ENCODE peak calls at places on chromosomes 11 and 22, in four cellular contexts. R is K562, U is H1, O is HepG2. V is an unnamed sample.

GRCh38 chr22:43570531-43571144 is 158.8 kb downstream of the MPPED1 start:
- DNase-seq in U (no peak), O (no peak), R (no peak), V (no peak)

GRCh38 chr22:25404923-25405853 is 159.3 kb upstream of the GRK3 start:
- DNase-seq in U (no peak), O (peak), R (peak), V (no peak)

GRCh38 chr11:87368876-87369480 is 331.2 kb downstream of the TMEM135 start:
- DNase-seq in U (peak), R (no peak), O (no peak), V (no peak)

GRCh38 chr22:20421507-20421874 is 16.1 kb downstream of the SCARF2 start:
- DNase-seq in O (no peak), R (no peak), U (no peak), V (no peak)

GRCh38 chr11:65303542-65303941 is 11.1 kb upstream of the CDC42EP2 start:
- DNase-seq in O (no peak), U (no peak), R (no peak), V (no peak)

GRCh38 chr11:67060111-67060522 is 3.5 kb downstream of the RHOD start:
- DNase-seq in R (no peak), U (no peak), O (no peak), V (no peak)

GRCh38 chr11:47235163-47235562 is 13.5 kb downstream of the ACP2 start:
- DNase-seq in R (no peak), U (no peak), O (no peak), V (no peak)

GRCh38 chr11:131767421-131767820 is 397.0 kb downstream of the NTM start:
- DNase-seq in O (no peak), R (no peak), U (no peak), V (no peak)

GRCh38 chr11:86740628-86741488 is 59.5 kb upstream of the PRSS23 start:
- DNase-seq in R (peak), U (peak), O (peak), V (peak)

GRCh38 chr11:63612181-63612580 is 2.1 kb downstream of the PLAAT3 start:
- DNase-seq in U (no peak), O (no peak), R (no peak), V (no peak)

DNA sequence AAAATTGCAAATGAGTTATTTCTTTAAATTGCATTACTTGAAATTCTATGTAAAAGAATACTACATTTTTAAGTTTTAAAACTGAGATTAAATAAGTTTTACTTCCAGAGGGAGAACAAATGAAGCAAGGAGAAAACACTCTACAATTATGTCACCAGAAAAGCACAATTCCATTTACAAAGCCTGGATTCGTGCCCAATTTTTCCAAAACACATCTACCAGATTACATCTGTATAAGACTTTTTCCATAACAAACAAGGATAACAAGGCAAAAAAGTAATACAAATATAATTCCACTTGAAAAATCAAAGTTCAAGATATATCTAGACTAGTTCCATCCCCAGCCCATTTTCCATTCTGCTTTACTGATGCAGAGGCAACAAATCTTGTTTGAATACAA is 40.5 kb downstream of the MTMR2 start:
- DNase-seq in U (no peak), R (no peak), O (no peak), V (no peak)
- TF ChIP-seq ATF2 in U (no peak), R (no peak), O (no peak), V (no peak)

GRCh38 chr11:117037952-117038350 is 60.3 kb downstream of the SIK3 start:
- DNase-seq in O (no peak), U (no peak), R (no peak), V (no peak)

GRCh38 chr11:117039897-117040296 is 58.3 kb downstream of the SIK3 start:
- DNase-seq in R (peak), U (no peak), O (no peak), V (no peak)

GRCh38 chr11:117039270-117039669 is 59.0 kb downstream of the SIK3 start:
- DNase-seq in U (no peak), O (no peak), R (no peak), V (no peak)

GRCh38 chr11:117037279-117037951 is 60.8 kb downstream of the SIK3 start:
- DNase-seq in R (no peak), U (no peak), O (no peak), V (no peak)

DNA sequence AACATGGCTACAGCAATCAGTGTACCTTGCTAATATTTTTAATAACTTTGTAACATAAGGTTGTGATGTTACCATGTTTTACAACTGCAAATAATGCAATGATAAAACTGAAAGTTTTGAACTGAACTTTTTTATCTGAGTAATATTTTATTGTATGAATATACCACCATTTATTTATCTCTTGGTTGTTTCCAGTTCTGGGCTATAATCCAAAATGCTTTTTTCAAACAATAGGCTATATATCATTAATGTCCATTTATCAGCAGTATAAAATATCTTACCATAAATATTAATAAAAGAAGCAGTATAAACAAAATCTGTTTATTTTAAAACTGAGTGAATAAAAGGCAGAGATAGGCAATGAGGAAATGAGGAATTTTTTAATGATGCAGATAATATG is 63.3 kb downstream of the SIK3 start:
- DNase-seq in R (no peak), U (no peak), O (no peak), V (no peak)
- TF ChIP-seq JUN in R (no peak), U (no peak), O (no peak), V (no peak)

GRCh38 chr11:78927511-78927910 is 352.8 kb upstream of the NARS2 start:
- DNase-seq in R (no peak), U (no peak), O (no peak), V (no peak)

GRCh38 chr11:78926633-78927347 is 352.1 kb upstream of the NARS2 start:
- DNase-seq in R (no peak), U (no peak), O (no peak), V (no peak)

GRCh38 chr11:78929906-78930220 is 355.2 kb upstream of the NARS2 start:
- DNase-seq in U (no peak), R (no peak), O (no peak), V (no peak)

GRCh38 chr11:78930810-78931209 is 356.1 kb upstream of the NARS2 start:
- DNase-seq in O (no peak), U (no peak), R (no peak), V (no peak)

GRCh38 chr11:78929092-78929905 is 354.6 kb upstream of the NARS2 start:
- DNase-seq in R (no peak), U (peak), O (no peak), V (peak)
- TF ChIP-seq ATF2 in R (no peak), U (no peak), O (no peak), V (no peak)

GRCh38 chr22:26792522-26792921 is 135.1 kb downstream of the MIAT start:
- DNase-seq in O (no peak), R (no peak), U (no peak), V (no peak)
- TF ChIP-seq JUN in O (no peak), R (no peak), U (no peak), V (no peak)

V was measured in WTC11.